ENCODE peak calls at places on chromosomes 4 and X, in eight cellular contexts. One of them, this sample, is unnamed.

GRCh38 chrX:73126240-73126639 is 46.9 kb upstream of the PABPC1L2A start:
- DNase-seq in lower leg skin: no peak
- DNase-seq in spleen: no peak
- DNase-seq in transverse colon: peak; percentile 35
- DNase-seq in tibial nerve: no peak
- DNase-seq in A549: no peak
- DNase-seq in stomach: no peak
- DNase-seq in Peyer's patch: no peak
- DNase-seq in this sample: no peak

GRCh38 chrX:19646298-19646697 is 131.0 kb upstream of the MAP3K15 start:
- DNase-seq in lower leg skin: no peak
- DNase-seq in spleen: no peak
- DNase-seq in transverse colon: no peak
- DNase-seq in tibial nerve: no peak
- DNase-seq in A549: no peak
- DNase-seq in stomach: no peak
- DNase-seq in Peyer's patch: no peak
- DNase-seq in this sample: no peak

GRCh38 chr4:95165926-95166524 is 382.7 kb downstream of the UNC5C start:
- DNase-seq in lower leg skin: no peak
- DNase-seq in spleen: no peak
- DNase-seq in transverse colon: no peak
- DNase-seq in tibial nerve: no peak
- DNase-seq in A549: peak; percentile 28
- DNase-seq in stomach: no peak
- DNase-seq in Peyer's patch: no peak
- DNase-seq in this sample: peak; percentile 71

GRCh38 chrX:1215123-1215823 is 2.8 kb upstream of the CRLF2 start:
- DNase-seq in lower leg skin: no peak
- DNase-seq in spleen: peak; percentile 1
- DNase-seq in transverse colon: no peak
- DNase-seq in tibial nerve: no peak
- DNase-seq in A549: no peak
- DNase-seq in stomach: no peak
- DNase-seq in Peyer's patch: no peak
- DNase-seq in this sample: no peak

GRCh38 chr4:110640608-110641007 is 17.7 kb upstream of the PITX2 start:
- DNase-seq in lower leg skin: no peak
- DNase-seq in spleen: no peak
- DNase-seq in transverse colon: no peak
- DNase-seq in tibial nerve: no peak
- DNase-seq in A549: no peak
- DNase-seq in stomach: no peak
- DNase-seq in Peyer's patch: no peak
- DNase-seq in this sample: no peak

GRCh38 chr4:4930677-4931076 is 71.2 kb downstream of the MSX1 start:
- DNase-seq in lower leg skin: no peak
- DNase-seq in spleen: no peak
- DNase-seq in transverse colon: no peak
- DNase-seq in tibial nerve: no peak
- DNase-seq in A549: no peak
- DNase-seq in stomach: no peak
- DNase-seq in Peyer's patch: no peak
- DNase-seq in this sample: no peak

GRCh38 chr4:24798036-24798610 is 2.8 kb downstream of the SOD3 start:
- DNase-seq in lower leg skin: no peak
- DNase-seq in spleen: no peak
- DNase-seq in transverse colon: no peak
- DNase-seq in tibial nerve: no peak
- DNase-seq in A549: no peak
- DNase-seq in stomach: no peak
- DNase-seq in Peyer's patch: no peak
- DNase-seq in this sample: no peak

GRCh38 chrX:37455381-37455780 is 106.2 kb downstream of the PRRG1 start:
- DNase-seq in lower leg skin: no peak
- DNase-seq in spleen: no peak
- DNase-seq in transverse colon: no peak
- DNase-seq in tibial nerve: no peak
- DNase-seq in A549: no peak
- DNase-seq in stomach: no peak
- DNase-seq in Peyer's patch: no peak
- DNase-seq in this sample: no peak

GRCh38 chr4:136680271-136680670 is 852.0 kb downstream of the PCDH18 start:
- DNase-seq in lower leg skin: no peak
- DNase-seq in spleen: no peak
- DNase-seq in transverse colon: no peak
- DNase-seq in tibial nerve: no peak
- DNase-seq in A549: no peak
- DNase-seq in stomach: no peak
- DNase-seq in Peyer's patch: no peak
- DNase-seq in this sample: no peak

GRCh38 chrX:6678313-6678712 is 143.4 kb upstream of the VCX3A start:
- DNase-seq in lower leg skin: no peak
- DNase-seq in spleen: no peak
- DNase-seq in transverse colon: no peak
- DNase-seq in tibial nerve: no peak
- DNase-seq in A549: no peak
- DNase-seq in stomach: peak; percentile 27
- DNase-seq in Peyer's patch: no peak
- DNase-seq in this sample: no peak

GRCh38 chr4:2930135-2930805 is 32.9 kb downstream of the NOP14 start:
- DNase-seq in lower leg skin: no peak
- DNase-seq in spleen: peak; percentile 64
- DNase-seq in transverse colon: no peak
- DNase-seq in tibial nerve: no peak
- DNase-seq in A549: no peak
- DNase-seq in stomach: peak; percentile 50
- DNase-seq in Peyer's patch: no peak
- DNase-seq in this sample: no peak

GRCh38 chr4:1247811-1248261 is 1.1 kb downstream of the CTBP1 start:
- DNase-seq in lower leg skin: no peak
- DNase-seq in spleen: no peak
- DNase-seq in transverse colon: no peak
- DNase-seq in tibial nerve: no peak
- DNase-seq in A549: no peak
- DNase-seq in stomach: no peak
- DNase-seq in Peyer's patch: no peak
- DNase-seq in this sample: peak; percentile 87

GRCh38 chr4:1713003-1713397 is 881 bp upstream of the SLBP start:
- DNase-seq in lower leg skin: no peak
- DNase-seq in spleen: no peak
- DNase-seq in transverse colon: no peak
- DNase-seq in tibial nerve: no peak
- DNase-seq in A549: no peak
- DNase-seq in stomach: no peak
- DNase-seq in Peyer's patch: peak; percentile 41
- DNase-seq in this sample: no peak

GRCh38 chr4:21992330-21992729 is 43.8 kb upstream of the KCNIP4 start:
- DNase-seq in lower leg skin: no peak
- DNase-seq in spleen: no peak
- DNase-seq in transverse colon: no peak
- DNase-seq in tibial nerve: no peak
- DNase-seq in A549: no peak
- DNase-seq in stomach: no peak
- DNase-seq in Peyer's patch: no peak
- DNase-seq in this sample: no peak

GRCh38 chr4:66585767-66586166 is 915.5 kb upstream of the EPHA5 start:
- DNase-seq in lower leg skin: no peak
- DNase-seq in spleen: no peak
- DNase-seq in transverse colon: no peak
- DNase-seq in tibial nerve: no peak
- DNase-seq in A549: no peak
- DNase-seq in stomach: no peak
- DNase-seq in Peyer's patch: no peak
- DNase-seq in this sample: no peak

GRCh38 chr4:139177049-139177887 is at the start of gene ELF2:
- DNase-seq in lower leg skin: peak; percentile 91
- DNase-seq in spleen: peak; percentile 98
- DNase-seq in transverse colon: peak; percentile 95
- DNase-seq in tibial nerve: peak; percentile 87
- DNase-seq in A549: peak; percentile 59
- DNase-seq in stomach: peak; percentile 94
- DNase-seq in Peyer's patch: peak; percentile 90
- DNase-seq in this sample: peak; percentile 97

GRCh38 chr4:65670331-65671031 is at the start of gene EPHA5:
- DNase-seq in lower leg skin: peak; percentile 34
- DNase-seq in spleen: peak; percentile 72
- DNase-seq in transverse colon: no peak
- DNase-seq in tibial nerve: peak; percentile 39
- DNase-seq in A549: no peak
- DNase-seq in stomach: peak; percentile 66
- DNase-seq in Peyer's patch: no peak
- DNase-seq in this sample: no peak

GRCh38 chr4:167966161-167966560 is 126.2 kb upstream of the ANXA10 start:
- DNase-seq in lower leg skin: no peak
- DNase-seq in spleen: no peak
- DNase-seq in transverse colon: no peak
- DNase-seq in tibial nerve: no peak
- DNase-seq in A549: no peak
- DNase-seq in stomach: no peak
- DNase-seq in Peyer's patch: no peak
- DNase-seq in this sample: no peak

GRCh38 chrX:125203737-125204578 is 115.7 kb upstream of the TEX13C start:
- DNase-seq in lower leg skin: peak; percentile 17
- DNase-seq in spleen: peak; percentile 80
- DNase-seq in transverse colon: no peak
- DNase-seq in tibial nerve: no peak
- DNase-seq in A549: no peak
- DNase-seq in stomach: no peak
- DNase-seq in Peyer's patch: no peak
- DNase-seq in this sample: peak; percentile 32

GRCh38 chr4:14841801-14842748 is 160.2 kb upstream of the CPEB2 start:
- DNase-seq in lower leg skin: no peak
- DNase-seq in spleen: no peak
- DNase-seq in transverse colon: peak; percentile 56
- DNase-seq in tibial nerve: no peak
- DNase-seq in A549: peak; percentile 6
- DNase-seq in stomach: peak; percentile 61
- DNase-seq in Peyer's patch: no peak
- DNase-seq in this sample: no peak

GRCh38 chr4:88870428-88870827 is 172.8 kb upstream of the NAP1L5 start:
- DNase-seq in lower leg skin: no peak
- DNase-seq in spleen: no peak
- DNase-seq in transverse colon: no peak
- DNase-seq in tibial nerve: no peak
- DNase-seq in A549: no peak
- DNase-seq in stomach: no peak
- DNase-seq in Peyer's patch: no peak
- DNase-seq in this sample: no peak

GRCh38 chrX:39688576-39689373 is 409.0 kb downstream of the BCOR start:
- DNase-seq in lower leg skin: no peak
- DNase-seq in spleen: peak; percentile 76
- DNase-seq in transverse colon: peak; percentile 68
- DNase-seq in tibial nerve: peak; percentile 30
- DNase-seq in A549: peak; percentile 23
- DNase-seq in stomach: peak; percentile 75
- DNase-seq in Peyer's patch: no peak
- DNase-seq in this sample: peak; percentile 76
- TF ChIP-seq POLR2A in lower leg skin: no peak
- TF ChIP-seq POLR2A in spleen: peak; percentile 10
- TF ChIP-seq POLR2A in transverse colon: peak; percentile 12
- TF ChIP-seq POLR2A in tibial nerve: peak; percentile 16
- TF ChIP-seq POLR2A in A549: peak; percentile 20
- TF ChIP-seq POLR2A in stomach: no peak
- TF ChIP-seq POLR2A in Peyer's patch: no peak
- TF ChIP-seq POLR2A in this sample: no peak

DNA sequence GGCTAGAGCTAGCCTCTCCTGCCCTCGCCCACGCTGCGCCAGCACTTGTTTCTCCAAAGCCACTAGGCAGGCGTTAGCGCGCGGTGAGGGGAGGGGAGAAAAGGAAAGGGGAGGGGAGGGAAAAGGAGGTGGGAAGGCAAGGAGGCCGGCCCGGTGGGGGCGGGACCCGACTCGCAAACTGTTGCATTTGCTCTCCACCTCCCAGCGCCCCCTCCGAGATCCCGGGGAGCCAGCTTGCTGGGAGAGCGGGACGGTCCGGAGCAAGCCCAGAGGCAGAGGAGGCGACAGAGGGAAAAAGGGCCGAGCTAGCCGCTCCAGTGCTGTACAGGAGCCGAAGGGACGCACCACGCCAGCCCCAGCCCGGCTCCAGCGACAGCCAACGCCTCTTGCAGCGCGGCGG is at the start of gene AR:
- DNase-seq in lower leg skin: peak; percentile 49
- DNase-seq in spleen: peak; percentile 75
- DNase-seq in transverse colon: peak; percentile 26
- DNase-seq in tibial nerve: peak; percentile 35
- DNase-seq in A549: peak; percentile 15
- DNase-seq in stomach: peak; percentile 58
- DNase-seq in Peyer's patch: no peak
- DNase-seq in this sample: no peak
- TF ChIP-seq POLR2A in lower leg skin: no peak
- TF ChIP-seq POLR2A in spleen: no peak
- TF ChIP-seq POLR2A in transverse colon: no peak
- TF ChIP-seq POLR2A in tibial nerve: no peak
- TF ChIP-seq POLR2A in A549: no peak
- TF ChIP-seq POLR2A in stomach: no peak
- TF ChIP-seq POLR2A in Peyer's patch: no peak
- TF ChIP-seq POLR2A in this sample: no peak

DNA sequence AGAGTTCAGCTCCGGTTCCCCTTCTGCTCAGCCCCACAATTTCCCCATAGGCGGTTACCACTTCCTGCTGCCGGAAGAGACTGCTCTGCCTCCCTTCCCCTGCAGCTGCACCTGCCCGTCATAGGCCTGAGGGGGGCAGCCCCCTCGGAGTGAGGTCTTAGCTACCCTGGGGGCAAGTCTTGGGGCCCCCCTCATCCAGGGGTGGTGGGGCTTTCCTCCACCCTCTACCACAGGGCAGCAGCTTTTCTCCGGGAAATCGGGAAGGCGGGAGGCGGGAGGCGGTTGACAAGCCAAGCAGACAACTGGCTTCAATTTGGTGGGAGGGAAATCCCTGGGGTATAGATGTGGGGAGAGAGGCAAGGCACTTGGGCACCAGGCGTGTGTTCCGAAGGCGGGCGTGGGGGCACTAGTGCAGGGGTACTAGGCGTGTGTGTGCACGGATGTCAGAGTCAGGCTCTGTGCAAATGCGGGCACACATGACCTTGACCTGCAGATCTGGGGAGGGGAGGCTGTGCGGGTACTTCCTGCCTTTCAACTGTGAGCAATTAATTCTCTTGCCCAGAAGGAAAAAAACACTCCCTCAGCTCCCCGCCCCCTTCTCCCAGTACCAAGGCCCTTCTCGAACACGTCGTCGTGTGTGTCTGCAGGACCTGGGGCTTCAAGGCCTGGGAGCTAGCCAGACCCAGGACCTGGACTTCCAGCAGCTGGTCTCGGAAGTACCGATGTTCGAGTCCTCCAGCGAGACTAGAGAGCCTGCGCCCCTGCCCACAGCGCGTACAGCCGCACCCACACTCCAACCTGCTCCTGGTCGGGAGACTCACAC is 1.0 kb upstream of the ARHGAP4 start:
- DNase-seq in lower leg skin: no peak
- DNase-seq in spleen: peak; percentile 96
- DNase-seq in transverse colon: peak; percentile 77
- DNase-seq in tibial nerve: no peak
- DNase-seq in A549: no peak
- DNase-seq in stomach: peak; percentile 57
- DNase-seq in Peyer's patch: peak; percentile 90
- DNase-seq in this sample: peak; percentile 30
- TF ChIP-seq POLR2A in lower leg skin: no peak
- TF ChIP-seq POLR2A in spleen: peak; percentile 5
- TF ChIP-seq POLR2A in transverse colon: no peak
- TF ChIP-seq POLR2A in tibial nerve: no peak
- TF ChIP-seq POLR2A in A549: peak; percentile 15
- TF ChIP-seq POLR2A in stomach: no peak
- TF ChIP-seq POLR2A in Peyer's patch: no peak
- TF ChIP-seq POLR2A in this sample: no peak

GRCh38 chr4:158161561-158162354 is 11.1 kb downstream of the GASK1B start:
- DNase-seq in lower leg skin: peak; percentile 72
- DNase-seq in spleen: no peak
- DNase-seq in transverse colon: no peak
- DNase-seq in tibial nerve: no peak
- DNase-seq in A549: peak; percentile 21
- DNase-seq in stomach: no peak
- DNase-seq in Peyer's patch: no peak
- DNase-seq in this sample: peak; percentile 7
- TF ChIP-seq POLR2A in lower leg skin: no peak
- TF ChIP-seq POLR2A in spleen: no peak
- TF ChIP-seq POLR2A in transverse colon: no peak
- TF ChIP-seq POLR2A in tibial nerve: no peak
- TF ChIP-seq POLR2A in A549: no peak
- TF ChIP-seq POLR2A in stomach: no peak
- TF ChIP-seq POLR2A in Peyer's patch: no peak
- TF ChIP-seq POLR2A in this sample: no peak